ENCODE peak calls at places on chromosome 20, in ten cellular contexts. K is epithelial cell of proximal tubule, V is kidney, J is astrocyte of the spinal cord, C is AG04450, A is cardiac fibroblast, L is cardiac muscle cell, P is Peyer's patch, O is GM13976, D is right atrium auricular region. U is an unnamed sample.

GRCh38 chr20:3679749-3680700 is 1.8 kb downstream of the ADAM33 start:
- DNase-seq in K (no peak), V (no peak), J (peak; percentile 78), C (peak; percentile 27), A (peak; percentile 90), L (no peak), P (no peak), O (no peak), D (peak; percentile 76), U (no peak)

GRCh38 chr20:1835531-1835930 is 59.7 kb upstream of the SIRPA start:
- DNase-seq in K (no peak), V (no peak), J (no peak), C (no peak), A (no peak), L (no peak), P (no peak), O (no peak), D (no peak), U (no peak)

GRCh38 chr20:35560541-35560940 is 18.7 kb downstream of the ERGIC3 start:
- DNase-seq in K (no peak), V (no peak), J (no peak), C (no peak), A (no peak), L (no peak), P (no peak), O (no peak), D (no peak), U (no peak)

GRCh38 chr20:32574296-32575226 is 10.6 kb downstream of the NOL4L start:
- DNase-seq in K (peak; percentile 3), V (peak; percentile 69), J (peak; percentile 93), C (peak; percentile 47), A (peak; percentile 93), L (no peak), P (no peak), O (no peak), D (no peak), U (peak; percentile 31)

GRCh38 chr20:37886851-37887297 is 16.1 kb upstream of the VSTM2L start:
- DNase-seq in K (no peak), V (no peak), J (no peak), C (no peak), A (no peak), L (no peak), P (no peak), O (no peak), D (no peak), U (no peak)

GRCh38 chr20:25076201-25076600 is 5.7 kb downstream of the VSX1 start:
- DNase-seq in K (no peak), V (no peak), J (no peak), C (no peak), A (no peak), L (no peak), P (no peak), O (no peak), D (peak; percentile 34), U (no peak)

GRCh38 chr20:35648836-35649235 is 15.9 kb downstream of the CPNE1 start:
- DNase-seq in K (no peak), V (no peak), J (peak; percentile 22), C (no peak), A (peak; percentile 70), L (no peak), P (no peak), O (no peak), D (no peak), U (no peak)

GRCh38 chr20:41664584-41664983 is 46.4 kb upstream of the CHD6 start:
- DNase-seq in K (no peak), V (no peak), J (no peak), C (no peak), A (no peak), L (no peak), P (no peak), O (peak; percentile 34), D (no peak), U (no peak)

GRCh38 chr20:37209661-37210314 is 30.4 kb upstream of the MROH8 start:
- DNase-seq in K (no peak), V (no peak), J (no peak), C (no peak), A (no peak), L (no peak), P (no peak), O (no peak), D (no peak), U (no peak)

GRCh38 chr20:5039255-5039657 is 37.9 kb upstream of the SLC23A2 start:
- DNase-seq in K (no peak), V (no peak), J (no peak), C (no peak), A (no peak), L (no peak), P (no peak), O (peak; percentile 64), D (no peak), U (no peak)

GRCh38 chr20:62313460-62314338 is 10.9 kb downstream of the ADRM1 start:
- DNase-seq in K (no peak), V (no peak), J (no peak), C (no peak), A (no peak), L (no peak), P (no peak), O (no peak), D (no peak), U (no peak)

DNA sequence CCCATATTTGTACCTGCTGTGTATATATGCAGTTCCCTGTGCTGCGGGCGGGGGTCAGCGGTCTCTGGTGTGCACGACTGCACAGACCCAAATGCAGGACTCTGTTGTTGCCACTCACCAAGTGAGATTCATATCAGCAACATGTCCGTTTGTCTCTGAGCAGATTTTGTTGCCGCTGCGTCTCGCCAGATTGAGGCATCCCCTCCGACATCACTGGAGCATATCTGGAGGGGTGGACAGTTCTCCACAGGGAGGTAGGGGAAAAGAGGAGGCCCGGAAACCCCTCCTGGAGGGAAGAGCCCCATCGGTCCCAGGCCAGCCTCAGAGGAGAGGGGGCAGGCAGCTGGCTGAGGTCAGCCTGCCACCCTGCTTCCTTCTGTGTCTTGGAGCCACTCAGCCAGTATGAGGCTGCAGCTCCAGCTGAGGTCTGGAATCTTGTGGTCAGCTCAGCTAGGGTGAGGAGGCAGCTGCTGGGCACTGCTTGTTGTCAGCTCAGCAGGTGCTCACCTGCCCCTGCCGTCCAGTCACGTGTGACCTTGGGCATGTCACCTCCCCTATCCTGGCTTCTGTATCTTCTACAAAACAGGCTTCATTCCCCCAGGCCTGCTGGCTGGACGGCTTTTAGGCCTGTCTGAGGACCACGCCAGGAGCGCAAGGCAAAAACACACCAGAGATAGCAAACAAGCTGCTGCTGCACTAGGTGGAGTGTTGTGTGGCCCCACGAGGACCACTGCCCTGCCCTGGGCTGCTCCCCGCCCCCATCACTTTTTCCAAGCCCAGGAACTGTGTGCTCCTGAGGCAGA is 47.1 kb downstream of the HNF4A start:
- DNase-seq in K (no peak), V (no peak), J (no peak), C (no peak), A (no peak), L (no peak), P (peak; percentile 72), O (no peak), D (no peak), U (no peak)
- TF ChIP-seq CTCF in K (no peak), V (no peak), J (no peak), C (no peak), A (no peak), L (no peak), P (no peak), O (no peak), D (no peak), U (no peak)

GRCh38 chr20:52295556-52295955 is 104.0 kb upstream of the ZFP64 start:
- DNase-seq in K (no peak), V (no peak), J (no peak), C (no peak), A (no peak), L (no peak), P (no peak), O (no peak), D (no peak), U (no peak)
- TF ChIP-seq CTCF in K (no peak), V (no peak), J (no peak), C (no peak), A (no peak), L (no peak), P (no peak), O (no peak), D (no peak), U (no peak)

GRCh38 chr20:46816097-46816496 is 78.5 kb upstream of the EYA2 start:
- DNase-seq in K (no peak), V (no peak), J (no peak), C (no peak), A (no peak), L (no peak), P (no peak), O (no peak), D (no peak), U (no peak)

GRCh38 chr20:46816916-46817638 is 77.6 kb upstream of the EYA2 start:
- DNase-seq in K (no peak), V (no peak), J (no peak), C (no peak), A (no peak), L (no peak), P (no peak), O (no peak), D (no peak), U (no peak)

GRCh38 chr20:46823271-46823747 is 71.3 kb upstream of the EYA2 start:
- DNase-seq in K (peak; percentile 39), V (no peak), J (no peak), C (no peak), A (no peak), L (no peak), P (peak; percentile 77), O (no peak), D (no peak), U (no peak)

GRCh38 chr20:46823753-46824152 is 70.9 kb upstream of the EYA2 start:
- DNase-seq in K (no peak), V (no peak), J (no peak), C (no peak), A (no peak), L (no peak), P (no peak), O (no peak), D (no peak), U (no peak)

DNA sequence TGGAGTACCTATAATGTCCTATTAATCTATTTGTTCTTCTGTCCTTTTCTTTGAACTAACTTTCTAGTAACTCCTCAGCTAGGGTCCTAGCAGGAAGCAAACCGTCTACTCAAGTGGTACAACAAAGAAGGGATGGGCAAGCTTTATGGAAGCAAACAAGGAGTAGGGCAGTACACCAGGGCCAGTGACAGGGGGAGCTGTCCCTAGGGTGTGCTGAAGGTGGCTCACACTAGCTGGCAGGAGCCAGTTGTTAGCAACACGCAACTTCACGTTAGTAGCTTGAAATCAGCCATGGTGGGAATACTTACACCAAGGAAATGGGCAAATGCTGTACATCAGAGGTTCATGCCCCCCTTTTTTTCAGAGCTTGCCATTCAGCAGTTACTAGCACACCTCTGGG is 74.0 kb upstream of the EYA2 start:
- DNase-seq in K (no peak), V (no peak), J (no peak), C (no peak), A (no peak), L (peak; percentile 49), P (no peak), O (no peak), D (no peak), U (peak; percentile 43)
- TF ChIP-seq CTCF in K (peak; percentile 25), V (no peak), J (peak; percentile 20), C (no peak), A (peak; percentile 8), L (peak; percentile 5), P (no peak), O (no peak), D (no peak), U (no peak)

DNA sequence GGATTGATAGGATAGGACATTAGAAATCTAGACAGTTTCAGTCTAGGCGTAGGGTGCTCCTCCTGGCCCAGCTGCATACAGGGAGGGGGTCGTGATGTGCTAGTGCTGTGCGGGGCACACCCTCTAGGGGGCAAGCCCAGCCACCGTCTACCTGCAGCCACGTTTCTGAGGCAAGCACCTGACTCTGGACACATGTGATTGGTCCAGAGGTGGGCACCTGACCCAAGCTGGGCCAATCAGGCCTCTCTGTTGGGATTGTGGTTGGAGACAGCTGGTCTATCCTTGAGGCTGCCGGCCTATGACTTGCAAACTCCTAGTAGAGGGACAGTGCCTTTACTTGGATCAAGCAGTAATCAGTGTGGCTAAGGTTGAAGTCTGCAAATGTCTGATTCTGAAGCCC is 317.1 kb downstream of the BMP7 start:
- DNase-seq in K (no peak), V (no peak), J (no peak), C (no peak), A (no peak), L (no peak), P (no peak), O (no peak), D (no peak), U (no peak)
- TF ChIP-seq CTCF in K (no peak), V (no peak), J (no peak), C (no peak), A (no peak), L (no peak), P (no peak), O (no peak), D (no peak), U (no peak)

U was measured in glutamatergic neuron.